ENCODE peak calls at places on chromosomes 1 and 21, in four cellular contexts. U, E, N and O are unnamed samples.

GRCh38 chr1:10626011-10626731 is 151.4 kb downstream of the PEX14 start:
- DNase-seq in U (peak; percentile 22), E (no peak), N (peak; percentile 31), O (no peak)

GRCh38 chr21:15088483-15088882 is 23.7 kb upstream of the NRIP1 start:
- DNase-seq in U (no peak), E (no peak), N (no peak), O (no peak)

GRCh38 chr1:87362834-87363426 is 34.2 kb downstream of the LMO4 start:
- DNase-seq in U (no peak), E (peak; percentile 27), N (no peak), O (no peak)

GRCh38 chr1:201711101-201711597 is 117.8 kb upstream of the IPO9 start:
- DNase-seq in U (no peak), E (peak; percentile 65), N (no peak), O (peak; percentile 98)

GRCh38 chr1:201282931-201283829 is at the start of gene PKP1:
- DNase-seq in U (no peak), E (peak; percentile 73), N (peak; percentile 79), O (peak; percentile 62)

GRCh38 chr1:46667782-46668760 is at the start of gene ATPAF1:
- DNase-seq in U (peak; percentile 53), E (peak; percentile 91), N (peak; percentile 57), O (peak; percentile 87)

GRCh38 chr1:192476802-192477298 is 98.7 kb upstream of the RGS1 start:
- DNase-seq in U (no peak), E (peak; percentile 90), N (no peak), O (peak; percentile 11)

GRCh38 chr1:69929278-69930057 is 275.9 kb downstream of the LRRC40 start:
- DNase-seq in U (no peak), E (peak; percentile 27), N (no peak), O (no peak)

GRCh38 chr1:219149185-219149584 is 24.5 kb upstream of the LYPLAL1 start:
- DNase-seq in U (no peak), E (no peak), N (no peak), O (no peak)

GRCh38 chr1:22772054-22772453 is 61.4 kb downstream of the EPHB2 start:
- DNase-seq in U (no peak), E (no peak), N (no peak), O (no peak)

GRCh38 chr1:209769171-209769904 is 13.5 kb downstream of the TRAF3IP3 start:
- DNase-seq in U (peak; percentile 26), E (peak; percentile 90), N (no peak), O (peak; percentile 90)

GRCh38 chr1:60942896-60943633 is 139.3 kb upstream of the NFIA start:
- DNase-seq in U (no peak), E (no peak), N (no peak), O (no peak)

GRCh38 chr1:206578115-206578935 is 33.9 kb downstream of the EIF2D start:
- DNase-seq in U (peak; percentile 27), E (peak; percentile 78), N (no peak), O (no peak)

GRCh38 chr1:39173119-39173994 is 31.1 kb upstream of the MACF1 start:
- DNase-seq in U (no peak), E (no peak), N (no peak), O (no peak)

GRCh38 chr1:248807067-248807737 is 18.5 kb downstream of the SH3BP5L start:
- DNase-seq in U (no peak), E (peak; percentile 68), N (no peak), O (peak; percentile 33)

GRCh38 chr1:150516616-150517015 is 1.1 kb downstream of the FALEC start:
- DNase-seq in U (no peak), E (no peak), N (no peak), O (no peak)

GRCh38 chr1:30041741-30042437 is 681.5 kb downstream of the MATN1 start:
- DNase-seq in U (no peak), E (no peak), N (no peak), O (no peak)

GRCh38 chr1:164777518-164777917 is 218.5 kb downstream of the PBX1 start:
- DNase-seq in U (no peak), E (no peak), N (no peak), O (no peak)

GRCh38 chr1:58515794-58516401 is 30.6 kb downstream of the OMA1 start:
- DNase-seq in U (peak; percentile 67), E (peak; percentile 90), N (no peak), O (peak; percentile 5)

GRCh38 chr1:198528376-198528775 is 12.1 kb downstream of the ATP6V1G3 start:
- DNase-seq in U (no peak), E (peak; percentile 65), N (no peak), O (peak; percentile 6)

DNA sequence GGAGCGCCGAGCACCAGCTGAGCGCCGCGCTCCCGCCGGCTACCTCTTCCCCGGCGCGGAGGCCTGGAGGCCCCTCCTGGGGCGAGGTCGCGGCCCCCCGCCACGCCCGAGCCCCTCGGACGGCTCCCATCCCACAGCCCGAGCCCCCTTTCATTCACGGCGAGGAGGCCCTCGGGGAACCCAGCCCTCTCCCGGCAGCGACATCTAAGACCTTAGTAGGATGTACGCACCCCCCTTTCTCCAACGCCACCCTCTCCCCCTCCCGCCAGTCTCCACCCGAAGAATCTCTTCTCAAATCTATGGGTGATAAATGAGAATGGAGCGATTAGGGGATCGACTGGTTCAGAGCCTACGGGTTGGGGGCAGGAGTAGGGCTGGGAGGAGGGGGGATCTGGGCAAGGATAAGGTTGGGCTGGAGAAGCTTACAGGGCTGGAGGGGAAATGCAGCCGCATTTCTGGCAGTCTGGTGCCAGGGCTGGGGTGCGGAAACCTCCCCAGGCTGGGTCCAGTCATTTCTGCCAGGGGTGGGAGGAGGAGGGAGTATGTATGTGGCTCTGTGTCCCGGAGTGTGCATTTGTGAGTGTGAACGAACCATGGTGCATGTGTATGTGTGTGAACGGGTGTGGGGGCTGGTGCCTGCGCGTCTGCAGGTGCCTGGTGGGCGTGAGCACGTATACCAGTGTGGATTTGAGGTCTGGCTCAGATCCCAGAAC is 10.3 kb downstream of the C1orf216 start:
- DNase-seq in U (no peak), E (peak; percentile 43), N (no peak), O (no peak)
- H3K4me3 ChIP-seq in U (peak overlapping the region; percentile 38), E (peak overlapping the region; percentile 72), N (peak overlapping the region; percentile 62), O (no peak overlapping the region)

GRCh38 chr1:109772658-109773202 is 9.0 kb upstream of the EPS8L3 start:
- DNase-seq in U (no peak), E (no peak), N (no peak), O (peak; percentile 0)

GRCh38 chr1:109768700-109769325 is 5.1 kb upstream of the EPS8L3 start:
- DNase-seq in U (no peak), E (no peak), N (peak; percentile 9), O (peak; percentile 0)

GRCh38 chr1:109769335-109770078 is 5.8 kb upstream of the EPS8L3 start:
- DNase-seq in U (no peak), E (peak; percentile 94), N (peak; percentile 34), O (peak; percentile 86)

GRCh38 chr1:109771712-109772657 is 8.3 kb upstream of the EPS8L3 start:
- DNase-seq in U (no peak), E (no peak), N (no peak), O (peak; percentile 9)

DNA sequence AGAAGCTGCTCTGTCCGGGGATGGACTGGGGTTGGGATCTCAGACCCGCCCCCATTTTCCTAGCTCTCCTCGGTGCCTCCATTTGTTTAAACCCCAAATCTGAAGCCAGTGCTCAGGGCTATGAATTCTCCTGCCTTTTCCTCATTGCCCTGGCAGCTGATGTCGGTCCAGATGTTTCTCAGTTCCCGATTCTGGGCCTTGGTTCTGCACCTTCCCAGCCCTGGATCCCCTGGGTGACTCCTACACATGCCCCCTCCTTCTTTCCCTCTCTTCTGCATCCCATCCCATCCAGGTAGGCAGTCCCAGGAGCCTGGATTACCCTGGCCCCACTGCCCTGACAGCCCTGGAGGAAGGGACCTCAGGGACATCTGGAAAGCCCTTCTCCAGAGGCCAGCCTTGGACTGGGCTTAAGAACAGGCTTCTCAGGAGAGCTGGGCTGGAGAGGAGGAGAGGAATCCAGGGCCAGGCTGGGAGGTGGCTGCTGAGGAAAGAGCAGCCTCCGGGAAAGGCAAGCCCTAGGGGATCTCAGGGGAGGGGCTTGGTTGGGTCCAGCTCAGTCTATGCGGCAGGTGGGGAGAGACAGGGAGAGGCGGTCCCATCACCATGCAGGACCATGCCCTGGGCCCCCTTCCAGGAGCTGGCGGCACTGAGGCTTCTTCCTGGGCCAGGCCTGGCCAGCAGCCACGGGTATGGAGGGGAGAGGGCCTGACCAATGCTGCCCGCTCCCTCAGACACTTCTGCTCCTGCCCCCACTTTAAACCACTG is 6.8 kb upstream of the EPS8L3 start:
- DNase-seq in U (no peak), E (no peak), N (peak; percentile 53), O (peak; percentile 7)
- H3K4me3 ChIP-seq in U (no peak overlapping the region), E (no peak overlapping the region), N (no peak overlapping the region), O (no peak overlapping the region)

GRCh38 chr1:81702079-81702715 is 98.5 kb upstream of the ADGRL2 start:
- DNase-seq in U (no peak), E (peak; percentile 19), N (no peak), O (no peak)

GRCh38 chr1:81703736-81704463 is 96.8 kb upstream of the ADGRL2 start:
- DNase-seq in U (no peak), E (peak; percentile 67), N (no peak), O (no peak)

GRCh38 chr1:81702903-81703302 is 97.8 kb upstream of the ADGRL2 start:
- DNase-seq in U (no peak), E (peak; percentile 95), N (no peak), O (peak; percentile 30)

GRCh38 chr1:81701071-81701470 is 99.7 kb upstream of the ADGRL2 start:
- DNase-seq in U (no peak), E (no peak), N (no peak), O (no peak)

DNA sequence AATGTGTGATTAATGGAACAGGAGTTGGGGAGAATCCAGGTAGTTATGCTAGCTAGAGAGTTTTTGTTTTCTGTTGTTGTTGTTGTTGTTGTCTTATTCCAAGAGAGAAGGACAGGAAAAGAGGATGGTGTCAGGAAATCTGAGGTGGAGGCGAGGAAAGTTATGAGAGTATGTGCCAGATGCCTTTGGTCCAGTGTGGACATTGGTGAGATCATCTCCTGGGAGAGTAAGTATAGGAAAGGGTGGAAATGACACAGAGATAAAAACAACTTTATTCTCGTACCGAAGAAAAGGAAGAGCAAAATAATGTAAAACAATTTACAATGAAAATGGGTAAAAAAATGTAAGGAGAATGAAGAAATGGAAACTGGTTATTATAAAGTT is 97.4 kb upstream of the ADGRL2 start:
- DNase-seq in U (no peak), E (peak; percentile 89), N (no peak), O (peak; percentile 22)
- H3K4me3 ChIP-seq in U (no peak overlapping the region), E (peak overlapping the region; percentile 48), N (no peak overlapping the region), O (no peak overlapping the region)

GRCh38 chr1:65149391-65149729 is 1.4 kb downstream of the AK4 start:
- DNase-seq in U (no peak), E (no peak), N (no peak), O (no peak)

GRCh38 chr1:65149753-65150463 is 1.9 kb downstream of the AK4 start:
- DNase-seq in U (no peak), E (no peak), N (no peak), O (no peak)

GRCh38 chr1:65151641-65152040 is 3.6 kb downstream of the AK4 start:
- DNase-seq in U (no peak), E (no peak), N (no peak), O (no peak)

GRCh38 chr1:65148548-65149390 is 766 bp downstream of the AK4 start:
- DNase-seq in U (no peak), E (peak; percentile 76), N (no peak), O (peak; percentile 77)

DNA sequence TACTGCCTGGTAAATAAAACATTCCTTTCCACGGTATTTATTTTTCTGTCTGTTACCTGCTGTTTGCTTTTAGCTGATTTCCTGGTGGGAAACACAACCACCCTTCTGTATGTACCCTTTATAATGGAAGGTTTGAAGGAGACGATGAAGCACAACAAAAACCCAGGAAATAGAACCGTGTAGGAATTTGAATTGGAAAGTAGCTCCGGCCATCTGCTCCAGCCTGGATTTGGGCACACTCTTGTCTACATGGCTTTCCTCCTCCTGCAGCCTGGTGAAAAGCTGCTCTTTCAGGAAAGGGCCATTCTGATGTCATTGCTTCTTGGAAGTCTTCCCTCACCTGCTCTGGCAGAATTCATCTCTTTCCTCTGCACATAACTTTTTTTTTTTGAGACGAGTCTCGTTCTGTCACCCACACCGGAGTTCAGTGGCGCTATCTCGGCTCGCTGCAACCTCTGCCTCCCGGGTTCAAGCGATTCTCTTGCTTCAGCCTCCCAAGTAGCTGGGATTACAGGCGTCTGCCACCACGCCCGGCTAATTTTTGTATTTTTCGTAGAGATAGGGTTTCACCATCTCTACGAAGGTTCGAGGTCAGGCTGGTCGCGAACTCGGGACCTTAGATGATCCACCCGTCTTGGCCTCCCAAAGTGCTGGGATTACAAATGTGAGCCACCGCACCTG is 2.7 kb downstream of the AK4 start:
- DNase-seq in U (no peak), E (no peak), N (no peak), O (no peak)
- H3K4me3 ChIP-seq in U (no peak overlapping the region), E (no peak overlapping the region), N (no peak overlapping the region), O (no peak overlapping the region)